ENCODE peak calls at places on chromosomes 13 and 19, in nine cellular contexts. C is BJ, X is A549, H is dorsolateral prefrontal cortex, Z is left lung, V is GM23338, Q is H9, N is thoracic aorta, B is cardiac muscle cell. L is an unnamed sample.

GRCh38 chr13:50208826-50209335 is 193.6 kb downstream of the KCNRG start:
- DNase-seq in C (peak; percentile 28), X (peak; percentile 54), H (no peak), Z (peak; percentile 74), V (peak; percentile 54), Q (peak; percentile 66), N (no peak), B (peak; percentile 56), L (peak; percentile 57)

GRCh38 chr13:30572859-30573275 is 44.9 kb upstream of the USPL1 start:
- DNase-seq in C (no peak), X (peak; percentile 45), H (no peak), Z (no peak), V (peak; percentile 47), Q (no peak), N (no peak), B (peak; percentile 18), L (peak; percentile 54)

GRCh38 chr13:98103942-98104880 is 38.7 kb upstream of the FARP1 start:
- DNase-seq in C (no peak), X (peak; percentile 43), H (no peak), Z (no peak), V (peak; percentile 27), Q (peak; percentile 36), N (no peak), B (no peak), L (peak; percentile 14)

GRCh38 chr19:16889429-16889882 is 657 bp downstream of the F2RL3 start:
- DNase-seq in C (no peak), X (no peak), H (no peak), Z (no peak), V (no peak), Q (no peak), N (no peak), B (no peak), L (peak; percentile 40)

GRCh38 chr13:72072223-72072622 is 205.2 kb upstream of the DACH1 start:
- DNase-seq in C (no peak), X (no peak), H (no peak), Z (no peak), V (no peak), Q (no peak), N (no peak), B (no peak), L (no peak)

GRCh38 chr13:109036091-109036490 is 406.7 kb downstream of the MYO16 start:
- DNase-seq in C (no peak), X (no peak), H (no peak), Z (no peak), V (no peak), Q (no peak), N (no peak), B (no peak), L (no peak)

GRCh38 chr13:36325912-36326311 is 20.3 kb downstream of the SPART start:
- DNase-seq in C (no peak), X (no peak), H (no peak), Z (no peak), V (no peak), Q (peak; percentile 41), N (no peak), B (no peak), L (no peak)

GRCh38 chr19:18605546-18606280 is 886 bp downstream of the CRLF1 start:
- DNase-seq in C (no peak), X (no peak), H (no peak), Z (no peak), V (peak; percentile 39), Q (no peak), N (no peak), B (no peak), L (no peak)

GRCh38 chr13:110714798-110715394 is 1.4 kb downstream of the ING1 start:
- DNase-seq in C (no peak), X (no peak), H (peak; percentile 61), Z (peak; percentile 77), V (peak; percentile 64), Q (peak; percentile 63), N (no peak), B (peak; percentile 63), L (peak; percentile 49)
- TF ChIP-seq CTCF in C (peak; percentile 24), X (no peak), H (no peak), Z (no peak), V (no peak), Q (no peak), N (no peak), B (peak; percentile 13), L (no peak)

GRCh38 chr19:56538761-56539263 is at the start of gene ZFP28:
- DNase-seq in C (no peak), X (no peak), H (no peak), Z (peak; percentile 87), V (peak; percentile 68), Q (peak; percentile 80), N (peak; percentile 31), B (no peak), L (no peak)

GRCh38 chr19:56537442-56537841 is 1.3 kb upstream of the ZFP28 start:
- DNase-seq in C (no peak), X (no peak), H (no peak), Z (no peak), V (no peak), Q (no peak), N (no peak), B (no peak), L (no peak)

GRCh38 chr19:56543776-56544175 is 5.0 kb downstream of the ZFP28 start:
- DNase-seq in C (no peak), X (no peak), H (no peak), Z (no peak), V (no peak), Q (no peak), N (no peak), B (no peak), L (no peak)

DNA sequence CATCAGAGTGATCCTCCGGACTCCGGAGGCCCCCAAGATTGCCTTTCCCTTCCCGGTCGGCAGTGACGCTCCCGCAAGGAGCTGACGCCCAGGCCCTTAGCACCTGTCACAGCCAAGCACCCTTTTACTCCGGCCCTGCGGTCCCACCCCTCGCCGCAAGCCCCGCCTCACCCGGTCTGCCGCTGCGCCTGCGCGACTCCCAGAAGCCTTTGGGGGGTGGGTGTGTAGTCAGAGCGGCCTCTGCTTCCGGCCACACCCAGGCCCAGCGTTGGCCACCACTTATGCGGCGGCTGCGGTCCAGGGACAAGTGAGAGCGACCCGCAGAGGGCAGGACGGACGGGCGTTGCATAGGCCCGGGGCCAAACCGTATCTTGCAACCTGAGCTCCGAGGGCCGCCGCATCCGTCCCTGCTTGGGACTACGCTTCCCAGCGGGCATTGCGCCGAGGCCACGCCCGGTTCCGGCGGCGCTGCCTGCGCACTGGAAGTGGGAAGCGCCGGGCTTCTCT is 441 bp upstream of the ZFP28 start:
- DNase-seq in C (peak; percentile 31), X (peak; percentile 95), H (peak; percentile 94), Z (peak; percentile 94), V (peak; percentile 95), Q (peak; percentile 95), N (peak; percentile 66), B (peak; percentile 86), L (no peak)
- TF ChIP-seq CTCF in C (no peak), X (no peak), H (no peak), Z (peak; percentile 31), V (no peak), Q (no peak), N (peak; percentile 35), B (no peak), L (no peak)

GRCh38 chr19:40379446-40380198 is 10.4 kb downstream of the HIPK4 start:
- DNase-seq in C (no peak), X (no peak), H (no peak), Z (no peak), V (no peak), Q (no peak), N (no peak), B (no peak), L (no peak)

GRCh38 chr19:40383668-40384248 is 6.2 kb downstream of the HIPK4 start:
- DNase-seq in C (no peak), X (no peak), H (no peak), Z (no peak), V (peak; percentile 55), Q (no peak), N (no peak), B (no peak), L (no peak)

GRCh38 chr19:40380199-40381037 is 9.6 kb downstream of the HIPK4 start:
- DNase-seq in C (no peak), X (no peak), H (no peak), Z (no peak), V (no peak), Q (no peak), N (no peak), B (no peak), L (no peak)

GRCh38 chr19:40378509-40378908 is 11.5 kb downstream of the HIPK4 start:
- DNase-seq in C (no peak), X (no peak), H (no peak), Z (no peak), V (no peak), Q (no peak), N (no peak), B (no peak), L (no peak)

DNA sequence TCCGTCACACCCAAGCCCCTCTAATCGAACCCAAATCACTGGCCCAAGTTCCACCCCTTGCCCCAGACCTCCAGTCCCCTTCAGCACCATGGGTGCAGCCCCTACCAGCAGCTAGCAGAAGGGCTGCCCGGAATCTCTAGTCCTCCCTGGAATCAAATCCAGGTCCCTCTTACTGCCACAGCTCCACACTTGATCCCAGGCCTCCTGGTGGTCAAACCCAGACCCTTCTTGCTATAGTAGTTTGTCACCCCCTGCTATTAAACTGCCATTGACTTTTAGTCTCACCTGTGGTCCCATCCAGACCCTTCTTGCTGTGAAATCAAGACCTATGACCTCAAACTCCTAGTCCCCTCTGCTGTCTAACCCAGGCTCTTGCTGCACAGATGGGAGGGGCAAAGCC is 8.7 kb downstream of the HIPK4 start:
- DNase-seq in C (no peak), X (no peak), H (no peak), Z (no peak), V (peak; percentile 64), Q (peak; percentile 56), N (no peak), B (no peak), L (no peak)
- TF ChIP-seq CTCF in C (peak; percentile 9), X (no peak), H (no peak), Z (no peak), V (peak; percentile 46), Q (peak; percentile 54), N (no peak), B (no peak), L (no peak)

GRCh38 chr19:4197625-4198466 is 15.4 kb downstream of the ANKRD24 start:
- DNase-seq in C (no peak), X (peak; percentile 55), H (no peak), Z (no peak), V (peak; percentile 87), Q (peak; percentile 63), N (no peak), B (peak; percentile 56), L (no peak)

GRCh38 chr19:4200940-4201542 is 18.6 kb downstream of the ANKRD24 start:
- DNase-seq in C (no peak), X (no peak), H (no peak), Z (no peak), V (no peak), Q (no peak), N (no peak), B (no peak), L (no peak)

GRCh38 chr19:4198467-4199126 is 16.1 kb downstream of the ANKRD24 start:
- DNase-seq in C (no peak), X (no peak), H (no peak), Z (no peak), V (peak; percentile 26), Q (no peak), N (no peak), B (no peak), L (no peak)

GRCh38 chr19:4201798-4202197 is 19.3 kb downstream of the ANKRD24 start:
- DNase-seq in C (no peak), X (no peak), H (no peak), Z (no peak), V (no peak), Q (no peak), N (no peak), B (no peak), L (no peak)

DNA sequence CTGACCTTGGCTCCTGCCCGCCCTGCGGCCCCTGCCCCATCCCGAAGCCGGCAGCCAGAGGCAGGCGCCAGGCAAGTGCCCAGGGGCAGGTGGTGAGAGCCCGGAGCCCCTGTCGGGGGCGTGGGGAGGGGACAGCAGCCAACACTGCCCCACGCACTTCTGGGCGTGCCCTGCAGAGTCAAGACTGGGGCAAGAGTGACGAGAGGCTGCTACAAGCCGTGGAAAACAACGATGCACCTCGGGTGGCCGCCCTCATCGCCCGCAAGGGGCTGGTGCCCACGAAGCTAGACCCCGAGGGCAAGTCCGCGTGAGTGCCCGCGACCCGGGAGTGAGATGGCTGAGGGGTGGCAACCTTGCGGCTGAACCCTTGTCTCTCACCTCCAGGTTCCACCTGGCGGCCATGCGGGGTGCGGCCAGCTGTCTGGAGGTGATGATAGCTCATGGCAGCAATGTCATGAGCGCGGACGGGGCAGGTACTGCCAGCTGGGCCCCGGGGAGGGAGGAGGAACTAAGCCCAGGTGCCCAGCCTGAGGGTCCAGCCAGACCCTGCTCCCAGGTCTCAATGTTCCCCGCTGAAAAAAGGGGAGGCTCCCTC is 17.3 kb downstream of the ANKRD24 start:
- DNase-seq in C (no peak), X (peak; percentile 51), H (no peak), Z (no peak), V (peak; percentile 70), Q (peak; percentile 80), N (no peak), B (no peak), L (no peak)
- TF ChIP-seq CTCF in C (no peak), X (peak; percentile 35), H (no peak), Z (no peak), V (peak; percentile 36), Q (peak; percentile 69), N (no peak), B (no peak), L (no peak)

L was measured in MCF 10A.